ENCODE peak calls at places on chromosome 3, in ten cellular contexts. One of them, this sample, is unnamed. For H3K4me1, the result is how much of the 10 kb centered on the place peaks cover.

GRCh38 chr3:53816430-53816829 is 29.8 kb downstream of the CHDH start:
- DNase-seq in mammary epithelial cell: no peak
- DNase-seq in upper lobe of left lung: no peak
- DNase-seq in IMR-90: no peak
- DNase-seq in heart left ventricle: no peak
- DNase-seq in ovary: no peak
- DNase-seq in pancreas: no peak
- DNase-seq in esophagus muscularis mucosa: no peak
- DNase-seq in MM.1S: no peak
- DNase-seq in CD8-positive, alpha-beta T cell: no peak
- DNase-seq in this sample: no peak

GRCh38 chr3:177440456-177441105 is 243.3 kb upstream of the TBL1XR1 start:
- DNase-seq in mammary epithelial cell: peak
- DNase-seq in upper lobe of left lung: no peak
- DNase-seq in IMR-90: no peak
- DNase-seq in heart left ventricle: no peak
- DNase-seq in ovary: no peak
- DNase-seq in pancreas: no peak
- DNase-seq in esophagus muscularis mucosa: no peak
- DNase-seq in MM.1S: no peak
- DNase-seq in CD8-positive, alpha-beta T cell: no peak
- DNase-seq in this sample: no peak

GRCh38 chr3:56525291-56525690 is 31.7 kb upstream of the CCDC66 start:
- DNase-seq in mammary epithelial cell: no peak
- DNase-seq in upper lobe of left lung: no peak
- DNase-seq in IMR-90: no peak
- DNase-seq in heart left ventricle: no peak
- DNase-seq in ovary: no peak
- DNase-seq in pancreas: no peak
- DNase-seq in esophagus muscularis mucosa: peak
- DNase-seq in MM.1S: no peak
- DNase-seq in CD8-positive, alpha-beta T cell: no peak
- DNase-seq in this sample: no peak

GRCh38 chr3:60024400-60024799 is 974.6 kb upstream of the CFAP20DC start:
- DNase-seq in mammary epithelial cell: no peak
- DNase-seq in upper lobe of left lung: no peak
- DNase-seq in IMR-90: no peak
- DNase-seq in heart left ventricle: no peak
- DNase-seq in ovary: no peak
- DNase-seq in pancreas: no peak
- DNase-seq in esophagus muscularis mucosa: no peak
- DNase-seq in MM.1S: no peak
- DNase-seq in CD8-positive, alpha-beta T cell: no peak
- DNase-seq in this sample: no peak

GRCh38 chr3:189148090-189148507 is 23.7 kb upstream of the TPRG1 start:
- DNase-seq in mammary epithelial cell: peak
- DNase-seq in upper lobe of left lung: no peak
- DNase-seq in IMR-90: peak
- DNase-seq in heart left ventricle: peak
- DNase-seq in ovary: peak
- DNase-seq in pancreas: peak
- DNase-seq in esophagus muscularis mucosa: no peak
- DNase-seq in MM.1S: peak
- DNase-seq in CD8-positive, alpha-beta T cell: peak
- DNase-seq in this sample: peak

GRCh38 chr3:143122089-143122430 is 2.5 kb downstream of the CHST2 start:
- DNase-seq in mammary epithelial cell: no peak
- DNase-seq in upper lobe of left lung: peak
- DNase-seq in IMR-90: no peak
- DNase-seq in heart left ventricle: no peak
- DNase-seq in ovary: peak
- DNase-seq in pancreas: no peak
- DNase-seq in esophagus muscularis mucosa: no peak
- DNase-seq in MM.1S: no peak
- DNase-seq in CD8-positive, alpha-beta T cell: no peak
- DNase-seq in this sample: no peak

GRCh38 chr3:20935791-20936190 is 749.8 kb upstream of the SGO1 start:
- DNase-seq in mammary epithelial cell: peak
- DNase-seq in upper lobe of left lung: no peak
- DNase-seq in IMR-90: no peak
- DNase-seq in heart left ventricle: no peak
- DNase-seq in ovary: no peak
- DNase-seq in pancreas: no peak
- DNase-seq in esophagus muscularis mucosa: no peak
- DNase-seq in MM.1S: no peak
- DNase-seq in CD8-positive, alpha-beta T cell: no peak
- DNase-seq in this sample: no peak

GRCh38 chr3:8996681-8997121 is 33.4 kb upstream of the RAD18 start:
- DNase-seq in mammary epithelial cell: no peak
- DNase-seq in upper lobe of left lung: peak
- DNase-seq in IMR-90: peak
- DNase-seq in heart left ventricle: peak
- DNase-seq in ovary: peak
- DNase-seq in pancreas: peak
- DNase-seq in esophagus muscularis mucosa: no peak
- DNase-seq in MM.1S: no peak
- DNase-seq in CD8-positive, alpha-beta T cell: no peak
- DNase-seq in this sample: peak

GRCh38 chr3:172074027-172074426 is 34.6 kb downstream of the FNDC3B start:
- DNase-seq in mammary epithelial cell: no peak
- DNase-seq in upper lobe of left lung: no peak
- DNase-seq in IMR-90: no peak
- DNase-seq in heart left ventricle: no peak
- DNase-seq in ovary: no peak
- DNase-seq in pancreas: no peak
- DNase-seq in esophagus muscularis mucosa: no peak
- DNase-seq in MM.1S: no peak
- DNase-seq in CD8-positive, alpha-beta T cell: no peak
- DNase-seq in this sample: no peak

GRCh38 chr3:172074578-172074977 is 35.2 kb downstream of the FNDC3B start:
- DNase-seq in mammary epithelial cell: no peak
- DNase-seq in upper lobe of left lung: no peak
- DNase-seq in IMR-90: no peak
- DNase-seq in heart left ventricle: no peak
- DNase-seq in ovary: no peak
- DNase-seq in pancreas: no peak
- DNase-seq in esophagus muscularis mucosa: no peak
- DNase-seq in MM.1S: no peak
- DNase-seq in CD8-positive, alpha-beta T cell: no peak
- DNase-seq in this sample: no peak

GRCh38 chr3:172072543-172072942 is 33.2 kb downstream of the FNDC3B start:
- DNase-seq in mammary epithelial cell: no peak
- DNase-seq in upper lobe of left lung: no peak
- DNase-seq in IMR-90: no peak
- DNase-seq in heart left ventricle: no peak
- DNase-seq in ovary: no peak
- DNase-seq in pancreas: no peak
- DNase-seq in esophagus muscularis mucosa: no peak
- DNase-seq in MM.1S: no peak
- DNase-seq in CD8-positive, alpha-beta T cell: no peak
- DNase-seq in this sample: no peak

GRCh38 chr3:172071780-172072179 is 32.4 kb downstream of the FNDC3B start:
- DNase-seq in mammary epithelial cell: no peak
- DNase-seq in upper lobe of left lung: no peak
- DNase-seq in IMR-90: no peak
- DNase-seq in heart left ventricle: no peak
- DNase-seq in ovary: no peak
- DNase-seq in pancreas: no peak
- DNase-seq in esophagus muscularis mucosa: no peak
- DNase-seq in MM.1S: no peak
- DNase-seq in CD8-positive, alpha-beta T cell: no peak
- DNase-seq in this sample: no peak

DNA sequence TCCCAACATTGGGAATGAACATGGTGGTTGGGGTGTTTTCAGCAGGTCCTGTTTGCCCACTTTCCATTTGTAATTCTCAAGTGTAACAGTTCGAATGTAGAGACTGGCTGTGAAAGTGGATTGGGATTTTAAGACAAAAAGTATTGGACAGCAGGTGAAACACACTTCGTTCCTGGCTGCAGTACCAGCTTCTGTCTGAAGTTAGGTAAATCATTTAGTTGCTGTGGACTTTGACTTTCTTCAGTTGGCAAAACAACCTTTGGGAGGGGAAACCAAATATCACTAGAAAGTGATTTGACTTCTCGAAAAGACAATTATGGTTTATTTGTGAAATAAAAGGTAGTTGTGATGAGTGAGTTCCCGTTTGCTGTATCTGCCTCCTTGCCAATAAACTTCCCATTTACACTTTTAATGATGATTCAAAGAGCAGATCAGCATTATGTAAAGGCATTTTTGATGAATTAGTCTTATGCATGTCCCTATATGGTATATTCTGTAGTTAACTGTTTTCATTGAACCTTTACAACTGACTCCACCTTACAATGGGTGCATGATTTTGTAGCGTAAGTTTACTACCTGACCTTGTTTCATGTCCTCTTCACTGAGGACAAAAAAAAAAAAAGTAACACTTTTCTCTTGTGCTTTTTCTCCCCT is 34.0 kb downstream of the FNDC3B start:
- DNase-seq in mammary epithelial cell: no peak
- DNase-seq in upper lobe of left lung: no peak
- DNase-seq in IMR-90: no peak
- DNase-seq in heart left ventricle: no peak
- DNase-seq in ovary: no peak
- DNase-seq in pancreas: no peak
- DNase-seq in esophagus muscularis mucosa: no peak
- DNase-seq in MM.1S: no peak
- DNase-seq in CD8-positive, alpha-beta T cell: no peak
- DNase-seq in this sample: no peak
- TF ChIP-seq CTCF in mammary epithelial cell: no peak
- TF ChIP-seq CTCF in upper lobe of left lung: no peak
- TF ChIP-seq CTCF in IMR-90: no peak
- TF ChIP-seq CTCF in heart left ventricle: no peak
- TF ChIP-seq CTCF in ovary: no peak
- TF ChIP-seq CTCF in pancreas: no peak
- TF ChIP-seq CTCF in esophagus muscularis mucosa: no peak
- TF ChIP-seq CTCF in MM.1S: no peak
- TF ChIP-seq CTCF in CD8-positive, alpha-beta T cell: no peak
- TF ChIP-seq CTCF in this sample: no peak

GRCh38 chr3:44983413-44984040 is 7.5 kb downstream of the EXOSC7 start:
- DNase-seq in mammary epithelial cell: peak
- DNase-seq in upper lobe of left lung: no peak
- DNase-seq in IMR-90: no peak
- DNase-seq in heart left ventricle: no peak
- DNase-seq in ovary: no peak
- DNase-seq in pancreas: no peak
- DNase-seq in esophagus muscularis mucosa: no peak
- DNase-seq in MM.1S: no peak
- DNase-seq in CD8-positive, alpha-beta T cell: no peak
- DNase-seq in this sample: no peak

GRCh38 chr3:44981220-44981619 is 5.2 kb downstream of the EXOSC7 start:
- DNase-seq in mammary epithelial cell: peak
- DNase-seq in upper lobe of left lung: no peak
- DNase-seq in IMR-90: peak
- DNase-seq in heart left ventricle: no peak
- DNase-seq in ovary: no peak
- DNase-seq in pancreas: no peak
- DNase-seq in esophagus muscularis mucosa: no peak
- DNase-seq in MM.1S: no peak
- DNase-seq in CD8-positive, alpha-beta T cell: no peak
- DNase-seq in this sample: no peak

GRCh38 chr3:44982817-44983216 is 6.8 kb downstream of the EXOSC7 start:
- DNase-seq in mammary epithelial cell: no peak
- DNase-seq in upper lobe of left lung: no peak
- DNase-seq in IMR-90: no peak
- DNase-seq in heart left ventricle: no peak
- DNase-seq in ovary: no peak
- DNase-seq in pancreas: no peak
- DNase-seq in esophagus muscularis mucosa: no peak
- DNase-seq in MM.1S: no peak
- DNase-seq in CD8-positive, alpha-beta T cell: no peak
- DNase-seq in this sample: no peak

GRCh38 chr3:44984335-44984734 is 8.3 kb downstream of the EXOSC7 start:
- DNase-seq in mammary epithelial cell: no peak
- DNase-seq in upper lobe of left lung: no peak
- DNase-seq in IMR-90: no peak
- DNase-seq in heart left ventricle: no peak
- DNase-seq in ovary: no peak
- DNase-seq in pancreas: no peak
- DNase-seq in esophagus muscularis mucosa: no peak
- DNase-seq in MM.1S: no peak
- DNase-seq in CD8-positive, alpha-beta T cell: no peak
- DNase-seq in this sample: no peak

DNA sequence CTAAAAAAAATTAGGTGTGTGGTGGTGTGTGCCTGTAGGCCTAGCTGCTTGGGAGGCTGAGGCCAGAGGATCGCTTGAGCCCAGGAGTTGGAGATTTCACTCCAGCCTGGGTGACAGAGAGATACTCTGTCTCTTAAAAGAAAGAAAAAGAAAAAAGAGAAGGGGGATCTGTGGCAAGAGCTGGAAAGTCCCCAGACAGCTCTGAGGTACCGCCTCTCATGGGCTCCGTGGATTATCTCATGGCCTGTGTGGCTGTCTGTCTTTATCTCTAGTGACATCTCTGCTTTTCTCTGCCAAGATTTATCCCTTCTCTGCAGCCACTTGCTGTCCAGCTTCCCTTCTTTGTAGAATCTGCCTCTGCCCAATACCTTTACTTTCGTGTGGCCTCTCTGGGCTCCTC is 5.7 kb downstream of the EXOSC7 start:
- DNase-seq in mammary epithelial cell: no peak
- DNase-seq in upper lobe of left lung: no peak
- DNase-seq in IMR-90: no peak
- DNase-seq in heart left ventricle: no peak
- DNase-seq in ovary: no peak
- DNase-seq in pancreas: no peak
- DNase-seq in esophagus muscularis mucosa: no peak
- DNase-seq in MM.1S: no peak
- DNase-seq in CD8-positive, alpha-beta T cell: no peak
- DNase-seq in this sample: no peak
- H3K4me1 ChIP-seq in mammary epithelial cell: half or more
- H3K4me1 ChIP-seq in upper lobe of left lung: under half
- H3K4me1 ChIP-seq in IMR-90: under half
- H3K4me1 ChIP-seq in heart left ventricle: half or more
- H3K4me1 ChIP-seq in ovary: under half
- H3K4me1 ChIP-seq in pancreas: under half
- H3K4me1 ChIP-seq in esophagus muscularis mucosa: under half
- H3K4me1 ChIP-seq in MM.1S: under half
- H3K4me1 ChIP-seq in CD8-positive, alpha-beta T cell: half or more
- H3K4me1 ChIP-seq in this sample: under half

GRCh38 chr3:61343543-61343942 is 92.3 kb upstream of the FHIT start:
- DNase-seq in mammary epithelial cell: no peak
- DNase-seq in upper lobe of left lung: no peak
- DNase-seq in IMR-90: no peak
- DNase-seq in heart left ventricle: no peak
- DNase-seq in ovary: no peak
- DNase-seq in pancreas: no peak
- DNase-seq in esophagus muscularis mucosa: no peak
- DNase-seq in MM.1S: no peak
- DNase-seq in CD8-positive, alpha-beta T cell: no peak
- DNase-seq in this sample: no peak

DNA sequence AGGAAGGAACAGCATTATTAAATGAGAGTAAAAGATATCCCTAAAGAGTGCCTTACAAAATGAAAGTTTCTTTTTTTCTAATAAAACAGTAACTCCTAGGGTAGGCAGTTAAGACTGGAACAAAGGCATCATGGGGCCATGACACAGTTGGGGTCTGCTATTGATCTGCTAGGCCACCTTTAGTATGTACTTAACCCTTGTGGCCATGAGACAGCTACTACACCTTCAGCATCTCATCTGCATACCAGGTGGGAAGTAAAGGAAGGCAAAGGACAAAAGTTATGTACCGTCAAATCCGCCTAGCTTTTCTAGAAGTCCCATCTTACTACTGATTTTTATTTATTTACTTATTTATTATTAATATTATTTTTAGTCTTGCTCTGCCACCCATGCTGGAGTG is 93.8 kb upstream of the FHIT start:
- DNase-seq in mammary epithelial cell: no peak
- DNase-seq in upper lobe of left lung: no peak
- DNase-seq in IMR-90: no peak
- DNase-seq in heart left ventricle: no peak
- DNase-seq in ovary: no peak
- DNase-seq in pancreas: no peak
- DNase-seq in esophagus muscularis mucosa: no peak
- DNase-seq in MM.1S: no peak
- DNase-seq in CD8-positive, alpha-beta T cell: no peak
- DNase-seq in this sample: no peak
- TF ChIP-seq CTCF in mammary epithelial cell: no peak
- TF ChIP-seq CTCF in upper lobe of left lung: no peak
- TF ChIP-seq CTCF in IMR-90: no peak
- TF ChIP-seq CTCF in heart left ventricle: no peak
- TF ChIP-seq CTCF in ovary: no peak
- TF ChIP-seq CTCF in pancreas: no peak
- TF ChIP-seq CTCF in esophagus muscularis mucosa: no peak
- TF ChIP-seq CTCF in MM.1S: no peak
- TF ChIP-seq CTCF in CD8-positive, alpha-beta T cell: no peak
- TF ChIP-seq CTCF in this sample: no peak

DNA sequence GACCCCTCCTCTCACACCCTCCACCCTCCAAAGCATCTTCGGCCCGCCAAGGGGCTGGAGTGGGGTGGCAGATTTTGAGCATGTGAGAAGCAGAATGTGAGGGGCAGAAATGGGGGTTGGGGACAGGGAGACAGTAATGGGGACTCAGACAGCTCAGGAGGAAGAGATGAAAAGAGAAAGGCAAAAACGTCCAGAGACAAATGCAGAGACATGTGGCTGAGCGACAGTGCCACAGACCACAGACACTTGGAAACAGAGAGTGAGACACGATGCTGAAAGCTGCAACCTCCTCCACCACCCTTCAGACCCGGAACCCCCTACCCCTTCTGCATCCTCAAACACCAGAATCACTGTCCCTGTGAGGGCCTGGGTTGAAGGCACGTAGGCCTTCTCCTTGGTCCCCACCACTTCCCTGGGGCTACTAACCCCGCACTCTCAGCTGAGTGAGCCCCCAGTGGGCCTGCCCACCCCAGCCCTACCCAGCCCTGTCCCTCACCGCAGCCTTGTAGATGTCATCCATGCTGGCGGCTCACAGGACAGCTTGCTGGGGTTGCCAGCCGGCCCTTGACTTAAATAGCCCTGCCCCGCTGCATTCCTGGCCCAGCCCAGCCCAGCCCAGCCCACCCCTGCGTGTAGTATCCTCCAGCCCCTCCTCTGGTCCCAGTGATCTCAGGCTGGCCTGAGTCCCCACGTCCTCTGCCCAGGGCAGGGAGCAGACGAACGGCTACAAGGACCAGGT is at the start of gene TNNC1:
- DNase-seq in mammary epithelial cell: no peak
- DNase-seq in upper lobe of left lung: peak
- DNase-seq in IMR-90: no peak
- DNase-seq in heart left ventricle: peak
- DNase-seq in ovary: no peak
- DNase-seq in pancreas: no peak
- DNase-seq in esophagus muscularis mucosa: no peak
- DNase-seq in MM.1S: no peak
- DNase-seq in CD8-positive, alpha-beta T cell: no peak
- DNase-seq in this sample: peak
- H3K4me1 ChIP-seq in mammary epithelial cell: under half
- H3K4me1 ChIP-seq in upper lobe of left lung: under half
- H3K4me1 ChIP-seq in IMR-90: under half
- H3K4me1 ChIP-seq in heart left ventricle: under half
- H3K4me1 ChIP-seq in ovary: under half
- H3K4me1 ChIP-seq in pancreas: under half
- H3K4me1 ChIP-seq in esophagus muscularis mucosa: under half
- H3K4me1 ChIP-seq in MM.1S: under half
- H3K4me1 ChIP-seq in CD8-positive, alpha-beta T cell: under half
- H3K4me1 ChIP-seq in this sample: half or more

This sample was measured in heart right ventricle.